ENCODE peak calls at places on chromosomes 6 and 20, in eight cellular contexts. U, X, P, H, E, B, R and Z are unnamed samples.

GRCh38 chr20:23156170-23156841 is 70.2 kb upstream of the CD93 start:
- DNase-seq in U (peak), X (peak), P (no peak), H (peak), E (no peak), B (no peak), R (peak), Z (no peak)

GRCh38 chr6:32952817-32953739 is at the start of gene HLA-DMA:
- DNase-seq in U (peak), X (peak), P (peak), H (peak), E (peak), B (peak), R (peak), Z (peak)

GRCh38 chr20:62815066-62815991 is 1.5 kb upstream of the COL9A3 start:
- DNase-seq in U (no peak), X (no peak), P (peak), H (no peak), E (peak), B (peak), R (no peak), Z (peak)

GRCh38 chr20:49965781-49966304 is 16.9 kb upstream of the SNAI1 start:
- DNase-seq in U (no peak), X (no peak), P (no peak), H (peak), E (no peak), B (no peak), R (no peak), Z (no peak)

GRCh38 chr6:56693246-56693607 is 50.5 kb upstream of the DST start:
- DNase-seq in U (no peak), X (no peak), P (no peak), H (no peak), E (no peak), B (no peak), R (no peak), Z (no peak)

GRCh38 chr20:32527447-32528055 is 57.6 kb downstream of the NOL4L start:
- DNase-seq in U (no peak), X (no peak), P (no peak), H (no peak), E (no peak), B (peak), R (no peak), Z (no peak)

GRCh38 chr20:33506576-33506975 is 16.7 kb downstream of the CBFA2T2 start:
- DNase-seq in U (no peak), X (no peak), P (no peak), H (no peak), E (no peak), B (no peak), R (no peak), Z (no peak)

GRCh38 chr6:156718647-156719394 is 58.4 kb upstream of the ARID1B start:
- DNase-seq in U (peak), X (peak), P (no peak), H (peak), E (peak), B (no peak), R (no peak), Z (no peak)

GRCh38 chr20:1336699-1337387 is 7.9 kb upstream of the SDCBP2 start:
- DNase-seq in U (no peak), X (no peak), P (no peak), H (no peak), E (no peak), B (no peak), R (peak), Z (no peak)

GRCh38 chr6:108594640-108595039 is 33.9 kb downstream of the FOXO3 start:
- DNase-seq in U (no peak), X (no peak), P (no peak), H (no peak), E (no peak), B (no peak), R (no peak), Z (no peak)

GRCh38 chr6:44178424-44179071 is 19.9 kb downstream of the CAPN11 start:
- DNase-seq in U (no peak), X (no peak), P (no peak), H (no peak), E (no peak), B (no peak), R (no peak), Z (no peak)

GRCh38 chr6:41073968-41074691 is 1.4 kb downstream of the NFYA start:
- DNase-seq in U (no peak), X (no peak), P (no peak), H (peak), E (no peak), B (no peak), R (peak), Z (no peak)

GRCh38 chr6:151389640-151390275 is 1.6 kb downstream of the ZBTB2 start:
- DNase-seq in U (peak), X (no peak), P (no peak), H (peak), E (peak), B (peak), R (peak), Z (peak)

GRCh38 chr6:132587462-132587861 is 2.1 kb downstream of the TAAR5 start:
- DNase-seq in U (no peak), X (no peak), P (no peak), H (peak), E (no peak), B (no peak), R (no peak), Z (no peak)

GRCh38 chr6:1424306-1424927 is 35.0 kb downstream of the FOXF2 start:
- DNase-seq in U (peak), X (peak), P (peak), H (peak), E (no peak), B (peak), R (peak), Z (peak)

GRCh38 chr20:44057698-44058675 is 129.0 kb downstream of the JPH2 start:
- DNase-seq in U (no peak), X (no peak), P (no peak), H (no peak), E (no peak), B (no peak), R (no peak), Z (no peak)

GRCh38 chr6:150617496-150618460 is 18.1 kb downstream of the PLEKHG1 start:
- DNase-seq in U (no peak), X (no peak), P (no peak), H (no peak), E (no peak), B (no peak), R (peak), Z (no peak)

GRCh38 chr20:8424986-8425385 is 292.9 kb downstream of the PLCB1 start:
- DNase-seq in U (no peak), X (no peak), P (no peak), H (no peak), E (no peak), B (no peak), R (no peak), Z (no peak)

GRCh38 chr6:127459231-127459641 is at the start of gene KIAA0408:
- DNase-seq in U (no peak), X (no peak), P (no peak), H (peak), E (no peak), B (no peak), R (peak), Z (peak)

GRCh38 chr6:158644227-158645063 is at the start of gene DYNLT1:
- DNase-seq in U (peak), X (peak), P (peak), H (peak), E (peak), B (peak), R (peak), Z (peak)

GRCh38 chr6:118651282-118652050 is at the start of gene CEP85L:
- DNase-seq in U (peak), X (peak), P (peak), H (peak), E (peak), B (peak), R (peak), Z (peak)

GRCh38 chr6:166419268-166419667 is 36.5 kb upstream of the MPC1 start:
- DNase-seq in U (no peak), X (no peak), P (no peak), H (peak), E (no peak), B (no peak), R (no peak), Z (no peak)

GRCh38 chr6:22062807-22063408 is 233.9 kb downstream of the PRL start:
- DNase-seq in U (no peak), X (no peak), P (no peak), H (peak), E (no peak), B (no peak), R (peak), Z (no peak)

GRCh38 chr20:56460459-56460858 is 8.0 kb upstream of the RTF2 start:
- DNase-seq in U (no peak), X (no peak), P (no peak), H (no peak), E (peak), B (no peak), R (no peak), Z (no peak)

GRCh38 chr6:106519460-106520394 is 109.6 kb downstream of the RTN4IP1 start:
- DNase-seq in U (peak), X (peak), P (no peak), H (peak), E (peak), B (no peak), R (no peak), Z (no peak)

GRCh38 chr20:12592756-12593155 is 416.0 kb upstream of the SPTLC3 start:
- DNase-seq in U (no peak), X (no peak), P (no peak), H (no peak), E (no peak), B (no peak), R (no peak), Z (no peak)

GRCh38 chr6:158485411-158485810 is 74.5 kb upstream of the TMEM181 start:
- DNase-seq in U (no peak), X (no peak), P (no peak), H (no peak), E (no peak), B (no peak), R (no peak), Z (no peak)

GRCh38 chr6:22716721-22717120 is 147.4 kb downstream of the HDGFL1 start:
- DNase-seq in U (no peak), X (no peak), P (no peak), H (no peak), E (no peak), B (no peak), R (no peak), Z (no peak)

GRCh38 chr20:32333181-32333987 is 24.7 kb upstream of the ASXL1 start:
- DNase-seq in U (no peak), X (no peak), P (no peak), H (no peak), E (no peak), B (no peak), R (peak), Z (no peak)

GRCh38 chr20:63519765-63520593 is 586 bp upstream of the PPDPF start:
- DNase-seq in U (peak), X (no peak), P (no peak), H (no peak), E (peak), B (peak), R (peak), Z (peak)

GRCh38 chr20:32674362-32674789 is 635 bp upstream of the C20orf203 start:
- DNase-seq in U (peak), X (peak), P (no peak), H (peak), E (peak), B (peak), R (peak), Z (peak)

GRCh38 chr6:22880686-22881433 is 311.5 kb downstream of the HDGFL1 start:
- DNase-seq in U (peak), X (no peak), P (no peak), H (no peak), E (no peak), B (peak), R (peak), Z (no peak)

GRCh38 chr20:52439385-52439784 is 247.8 kb upstream of the ZFP64 start:
- DNase-seq in U (no peak), X (no peak), P (no peak), H (no peak), E (no peak), B (no peak), R (no peak), Z (no peak)

GRCh38 chr6:120736740-120737139 is 597.5 kb downstream of the TBC1D32 start:
- DNase-seq in U (no peak), X (no peak), P (no peak), H (no peak), E (no peak), B (no peak), R (no peak), Z (no peak)

GRCh38 chr6:118970866-118971265 is 35.9 kb upstream of the MCM9 start:
- DNase-seq in U (no peak), X (no peak), P (no peak), H (no peak), E (no peak), B (no peak), R (no peak), Z (no peak)

GRCh38 chr20:52305843-52306242 is 114.3 kb upstream of the ZFP64 start:
- DNase-seq in U (no peak), X (no peak), P (no peak), H (no peak), E (no peak), B (no peak), R (no peak), Z (no peak)

GRCh38 chr6:165098165-165098564 is 211.2 kb downstream of the C6orf118 start:
- DNase-seq in U (peak), X (no peak), P (no peak), H (peak), E (peak), B (no peak), R (no peak), Z (peak)

DNA sequence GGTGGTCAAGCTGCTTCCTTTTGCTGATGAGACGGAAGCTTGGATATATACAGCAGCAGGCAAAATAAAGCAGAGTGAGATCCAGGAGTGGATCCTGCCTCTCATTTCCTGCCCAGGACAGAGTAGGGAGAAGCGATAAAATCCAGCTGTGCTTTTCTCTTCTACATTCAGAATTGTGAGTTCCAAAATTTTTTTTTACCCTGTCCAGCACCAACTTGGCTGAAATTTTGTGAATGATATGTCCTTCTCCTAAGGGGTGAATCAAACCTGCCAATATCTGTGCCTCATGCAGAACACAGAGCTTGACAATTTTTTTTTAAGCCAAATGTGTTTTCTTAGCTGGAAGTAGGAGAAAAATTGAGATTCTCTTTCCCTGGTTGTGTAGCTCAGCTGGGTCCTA is 235.6 kb upstream of the CHD6 start:
- DNase-seq in U (no peak), X (no peak), P (no peak), H (no peak), E (no peak), B (no peak), R (no peak), Z (no peak)
- TF ChIP-seq MAX in U (no peak), X (no peak), P (no peak), H (no peak), E (no peak), B (no peak), R (no peak), Z (no peak)

DNA sequence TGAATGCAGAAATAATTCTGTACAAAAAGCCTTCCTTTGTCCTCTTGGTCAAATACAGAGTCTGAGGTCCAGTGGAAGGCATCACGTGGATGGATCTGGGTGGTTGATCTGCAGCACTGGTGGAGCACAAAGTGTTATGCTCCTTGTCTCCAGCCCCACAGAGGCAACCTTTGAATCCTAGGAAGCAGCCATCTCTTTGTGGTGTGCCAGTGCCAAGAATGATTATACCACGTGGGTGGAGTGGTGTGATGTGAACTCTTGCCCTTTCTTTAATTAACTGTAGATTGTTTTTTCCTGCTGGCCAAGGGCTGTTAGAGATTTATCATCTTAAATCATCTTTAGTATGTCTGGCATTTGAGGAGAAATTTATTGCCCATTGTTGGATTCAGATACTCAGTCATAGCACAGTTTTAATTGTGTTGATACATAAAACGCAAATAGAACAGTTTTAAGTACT is 31.1 kb downstream of the NCOA7 start:
- DNase-seq in U (no peak), X (no peak), P (no peak), H (no peak), E (no peak), B (peak), R (peak), Z (no peak)
- TF ChIP-seq MAX in U (no peak), X (no peak), P (no peak), H (no peak), E (no peak), B (peak), R (peak), Z (no peak)

DNA sequence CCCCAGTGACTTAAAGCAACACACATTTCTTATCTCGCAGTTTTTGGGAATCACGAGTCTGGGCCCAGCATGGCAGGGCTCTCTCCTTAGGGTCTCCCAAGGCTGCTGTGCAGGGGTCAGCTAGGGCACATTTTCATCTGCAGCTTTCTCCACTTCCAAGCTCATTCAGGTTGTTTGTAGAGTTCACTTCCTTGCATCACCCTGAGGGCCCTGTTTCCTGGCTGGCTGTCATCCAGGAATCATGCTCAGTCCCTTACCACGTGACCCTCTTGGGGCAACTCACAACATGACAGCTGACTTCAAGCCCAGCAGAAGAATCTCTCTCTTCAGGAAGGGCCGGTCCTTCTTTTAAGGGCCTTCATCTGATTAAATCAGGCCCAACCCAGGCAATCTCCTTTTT is 21.3 kb downstream of the SNAP25 start:
- DNase-seq in U (peak), X (no peak), P (no peak), H (no peak), E (no peak), B (no peak), R (peak), Z (no peak)
- TF ChIP-seq MAX in U (no peak), X (no peak), P (no peak), H (no peak), E (no peak), B (no peak), R (no peak), Z (no peak)

GRCh38 chr6:37491161-37491829 is 8.4 kb downstream of the CCDC167 start:
- DNase-seq in U (no peak), X (no peak), P (no peak), H (no peak), E (no peak), B (peak), R (no peak), Z (no peak)

GRCh38 chr6:37488464-37488863 is 11.2 kb downstream of the CCDC167 start:
- DNase-seq in U (no peak), X (no peak), P (no peak), H (no peak), E (no peak), B (no peak), R (no peak), Z (no peak)

GRCh38 chr6:37490466-37491015 is 9.2 kb downstream of the CCDC167 start:
- DNase-seq in U (no peak), X (no peak), P (no peak), H (no peak), E (no peak), B (peak), R (no peak), Z (no peak)

GRCh38 chr6:37487891-37488290 is 11.8 kb downstream of the CCDC167 start:
- DNase-seq in U (no peak), X (no peak), P (no peak), H (no peak), E (no peak), B (no peak), R (no peak), Z (no peak)

GRCh38 chr6:37489697-37490336 is 9.9 kb downstream of the CCDC167 start:
- DNase-seq in U (no peak), X (no peak), P (no peak), H (peak), E (peak), B (peak), R (no peak), Z (no peak)
- TF ChIP-seq MAX in U (no peak), X (no peak), P (no peak), H (no peak), E (no peak), B (no peak), R (no peak), Z (no peak)